ENCODE peak calls at places on chromosomes 5 and 9, in five cellular contexts. One of them, this sample, is unnamed.

GRCh38 chr5:59485629-59486439 is 407.7 kb downstream of the PDE4D start:
- DNase-seq in GM12878: no peak
- DNase-seq in PC-3: no peak
- DNase-seq in nephron progenitor cell: no peak
- DNase-seq in left ventricle myocardium inferior: no peak
- DNase-seq in this sample: no peak

GRCh38 chr5:139641116-139642080 is 6.8 kb upstream of the CXXC5 start:
- DNase-seq in left ventricle myocardium inferior: no peak
- DNase-seq in nephron progenitor cell: no peak
- DNase-seq in PC-3: no peak
- DNase-seq in GM12878: no peak
- DNase-seq in this sample: peak; percentile 2

GRCh38 chr9:134621558-134622110 is 20.0 kb upstream of the COL5A1 start:
- DNase-seq in left ventricle myocardium inferior: no peak
- DNase-seq in nephron progenitor cell: no peak
- DNase-seq in PC-3: no peak
- DNase-seq in GM12878: no peak
- DNase-seq in this sample: no peak

GRCh38 chr5:104088876-104089778 is 526.5 kb upstream of the NUDT12 start:
- DNase-seq in PC-3: peak; percentile 85
- DNase-seq in left ventricle myocardium inferior: no peak
- DNase-seq in nephron progenitor cell: no peak
- DNase-seq in GM12878: peak; percentile 45
- DNase-seq in this sample: no peak

GRCh38 chr9:125317704-125318103 is 56.1 kb downstream of the GAPVD1 start:
- DNase-seq in PC-3: no peak
- DNase-seq in left ventricle myocardium inferior: no peak
- DNase-seq in GM12878: no peak
- DNase-seq in nephron progenitor cell: no peak
- DNase-seq in this sample: no peak

GRCh38 chr9:134045841-134046544 is 20.7 kb downstream of the BRD3OS start:
- DNase-seq in left ventricle myocardium inferior: no peak
- DNase-seq in nephron progenitor cell: no peak
- DNase-seq in GM12878: no peak
- DNase-seq in PC-3: no peak
- DNase-seq in this sample: no peak

GRCh38 chr5:123785160-123786001 is 273.4 kb downstream of the CSNK1G3 start:
- DNase-seq in PC-3: peak; percentile 66
- DNase-seq in left ventricle myocardium inferior: no peak
- DNase-seq in nephron progenitor cell: no peak
- DNase-seq in GM12878: no peak
- DNase-seq in this sample: no peak

GRCh38 chr5:132410451-132411381 is 41.2 kb downstream of the SLC22A5 start:
- DNase-seq in nephron progenitor cell: peak; percentile 87
- DNase-seq in GM12878: no peak
- DNase-seq in PC-3: peak; percentile 64
- DNase-seq in left ventricle myocardium inferior: peak; percentile 87
- DNase-seq in this sample: peak; percentile 92

GRCh38 chr9:101087426-101087825 is 58.9 kb downstream of the PLPPR1 start:
- DNase-seq in GM12878: no peak
- DNase-seq in PC-3: no peak
- DNase-seq in left ventricle myocardium inferior: no peak
- DNase-seq in nephron progenitor cell: no peak
- DNase-seq in this sample: no peak

GRCh38 chr5:101942321-101942882 is 353.7 kb downstream of the SLCO4C1 start:
- DNase-seq in left ventricle myocardium inferior: no peak
- DNase-seq in GM12878: no peak
- DNase-seq in PC-3: peak; percentile 68
- DNase-seq in nephron progenitor cell: peak; percentile 25
- DNase-seq in this sample: peak; percentile 44

GRCh38 chr9:123316053-123316718 is 39.8 kb upstream of the CRB2 start:
- DNase-seq in GM12878: no peak
- DNase-seq in nephron progenitor cell: no peak
- DNase-seq in PC-3: no peak
- DNase-seq in left ventricle myocardium inferior: no peak
- DNase-seq in this sample: no peak

DNA sequence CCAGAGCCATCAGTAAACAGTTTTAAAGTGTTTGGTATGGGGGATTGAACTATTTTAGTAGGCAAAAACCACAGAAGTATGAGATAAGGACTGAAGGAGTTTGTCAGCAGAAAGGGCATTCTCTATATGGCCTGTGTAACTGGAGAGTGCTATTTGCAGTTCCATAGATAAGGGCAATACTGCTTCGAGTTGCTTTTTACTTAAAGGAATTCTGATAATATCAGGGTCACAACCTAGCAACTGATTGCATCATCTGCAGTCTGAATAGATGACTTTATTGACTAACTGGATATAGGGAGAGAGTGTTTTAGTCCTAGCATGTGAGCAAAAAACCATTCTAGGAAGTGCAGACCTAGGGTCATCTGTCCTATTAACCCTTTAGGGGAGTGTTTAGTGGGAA is 645.2 kb upstream of the PTPRD start:
- DNase-seq in GM12878: no peak
- DNase-seq in PC-3: no peak
- DNase-seq in left ventricle myocardium inferior: no peak
- DNase-seq in nephron progenitor cell: no peak
- DNase-seq in this sample: no peak
- TF ChIP-seq CTCF in GM12878: no peak
- TF ChIP-seq CTCF in PC-3: no peak
- TF ChIP-seq CTCF in left ventricle myocardium inferior: no peak
- TF ChIP-seq CTCF in nephron progenitor cell: no peak
- TF ChIP-seq CTCF in this sample: no peak

DNA sequence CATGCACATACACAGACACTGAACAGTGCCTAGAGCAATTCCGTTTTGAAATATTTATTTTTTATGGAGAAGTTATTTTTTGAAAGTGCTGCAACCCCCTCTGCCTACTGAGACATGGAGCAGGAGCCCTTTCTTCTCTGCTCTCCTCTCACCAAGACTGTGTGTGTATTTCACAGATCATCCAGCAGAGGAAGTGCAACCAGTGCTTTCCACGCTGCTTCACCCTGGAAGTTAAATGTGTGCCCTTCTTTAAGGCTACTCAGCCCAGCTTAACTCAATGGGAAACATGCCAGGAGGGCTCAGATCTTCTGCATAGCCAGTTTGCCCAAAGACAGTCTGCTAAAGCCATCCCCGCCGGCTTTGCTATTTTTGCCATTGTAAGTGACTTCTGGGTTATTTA is 606.3 kb downstream of the TLE1 start:
- DNase-seq in GM12878: no peak
- DNase-seq in nephron progenitor cell: peak; percentile 4
- DNase-seq in PC-3: peak; percentile 37
- DNase-seq in left ventricle myocardium inferior: no peak
- DNase-seq in this sample: no peak
- TF ChIP-seq CTCF in GM12878: no peak
- TF ChIP-seq CTCF in nephron progenitor cell: peak; percentile 34
- TF ChIP-seq CTCF in PC-3: no peak
- TF ChIP-seq CTCF in left ventricle myocardium inferior: peak; percentile 19
- TF ChIP-seq CTCF in this sample: no peak

GRCh38 chr9:37969130-37969529 is 65.2 kb upstream of the SLC25A51 start:
- DNase-seq in nephron progenitor cell: no peak
- DNase-seq in PC-3: no peak
- DNase-seq in GM12878: no peak
- DNase-seq in left ventricle myocardium inferior: peak; percentile 57
- DNase-seq in this sample: no peak
- TF ChIP-seq CTCF in nephron progenitor cell: no peak
- TF ChIP-seq CTCF in PC-3: no peak
- TF ChIP-seq CTCF in GM12878: no peak
- TF ChIP-seq CTCF in left ventricle myocardium inferior: no peak
- TF ChIP-seq CTCF in this sample: no peak

DNA sequence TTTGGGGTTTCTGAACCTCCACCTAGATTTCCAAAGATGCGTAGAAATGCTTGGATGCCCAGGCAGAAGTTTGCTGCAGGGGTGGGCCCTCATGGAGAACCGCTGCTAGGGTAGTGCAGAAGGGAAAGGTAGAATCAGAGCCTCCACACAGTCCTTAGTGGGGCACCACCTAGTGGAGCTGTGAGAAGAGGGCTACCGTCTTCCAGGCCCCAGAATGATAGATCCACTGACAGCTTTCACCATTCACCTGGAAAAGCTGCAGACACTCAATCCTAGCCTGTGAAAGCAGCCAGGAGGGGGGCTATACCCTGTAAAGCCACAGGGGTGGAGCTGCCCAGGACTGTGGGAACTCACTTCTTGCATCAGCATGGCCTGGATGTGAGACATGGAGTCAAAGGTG is 13.3 kb upstream of the HSDL2 start:
- DNase-seq in left ventricle myocardium inferior: no peak
- DNase-seq in PC-3: no peak
- DNase-seq in GM12878: no peak
- DNase-seq in nephron progenitor cell: no peak
- DNase-seq in this sample: no peak
- TF ChIP-seq CTCF in left ventricle myocardium inferior: peak; percentile 32
- TF ChIP-seq CTCF in PC-3: peak; percentile 23
- TF ChIP-seq CTCF in GM12878: no peak
- TF ChIP-seq CTCF in nephron progenitor cell: no peak
- TF ChIP-seq CTCF in this sample: no peak